ENCODE peak calls at places on chromosomes 1 and 21, in nine cellular contexts. M is mesenchymal stem cell; F is body of pancreas; J is MM.1S; X is thoracic aorta; B is CD4-positive, CD25-positive, alpha-beta regulatory T cell; L is ovary; V is right lobe of liver; S is prostate gland. I is an unnamed sample. For H3K9me3 and H3K4me1, the result is how much of the 10 kb centered on the place peaks cover.

GRCh38 chr1:8194481-8195227 is 123.3 kb upstream of the SLC45A1 start:
- DNase-seq in M (no peak), F (no peak), J (no peak), X (no peak), B (no peak), L (no peak), V (no peak), S (peak), I (no peak)

GRCh38 chr1:192913683-192914082 is 104.8 kb downstream of the RGS2 start:
- DNase-seq in M (peak), F (peak), J (no peak), X (no peak), B (no peak), L (peak), V (no peak), S (no peak), I (peak)

GRCh38 chr1:207885129-207886032 is 25.5 kb downstream of the CD34 start:
- DNase-seq in M (peak), F (peak), J (peak), X (no peak), B (peak), L (peak), V (peak), S (peak), I (peak)

GRCh38 chr1:179141592-179142244 is 59.8 kb downstream of the TOR3A start:
- DNase-seq in M (peak), F (no peak), J (no peak), X (no peak), B (no peak), L (no peak), V (no peak), S (no peak), I (no peak)

GRCh38 chr1:27637052-27637451 is 2.1 kb upstream of the FGR start:
- DNase-seq in M (peak), F (no peak), J (no peak), X (no peak), B (no peak), L (no peak), V (no peak), S (no peak), I (no peak)

GRCh38 chr1:230867903-230868735 is at the start of gene C1orf198:
- DNase-seq in M (peak), F (peak), J (peak), X (no peak), B (peak), L (peak), V (peak), S (peak), I (peak)

GRCh38 chr1:117067528-117068370 is 7.6 kb downstream of the TTF2 start:
- DNase-seq in M (peak), F (peak), J (peak), X (no peak), B (peak), L (peak), V (peak), S (peak), I (peak)

GRCh38 chr1:62625415-62625814 is 28.1 kb downstream of the ANGPTL3 start:
- DNase-seq in M (peak), F (no peak), J (no peak), X (no peak), B (no peak), L (no peak), V (no peak), S (no peak), I (no peak)

GRCh38 chr1:164605254-164606091 is 46.5 kb downstream of the PBX1 start:
- DNase-seq in M (no peak), F (no peak), J (no peak), X (no peak), B (no peak), L (no peak), V (no peak), S (no peak), I (no peak)

GRCh38 chr1:42258218-42258617 is 76.8 kb downstream of the FOXJ3 start:
- DNase-seq in M (no peak), F (no peak), J (peak), X (no peak), B (no peak), L (no peak), V (no peak), S (no peak), I (no peak)

GRCh38 chr1:227068883-227069282 is 128.8 kb downstream of the COQ8A start:
- DNase-seq in M (peak), F (no peak), J (no peak), X (no peak), B (no peak), L (no peak), V (no peak), S (no peak), I (no peak)

GRCh38 chr21:36027352-36027751 is 33.0 kb downstream of the SETD4 start:
- DNase-seq in M (peak), F (no peak), J (peak), X (no peak), B (no peak), L (no peak), V (no peak), S (no peak), I (no peak)

GRCh38 chr1:154895779-154896178 is 25.7 kb upstream of the KCNN3 start:
- DNase-seq in M (no peak), F (no peak), J (no peak), X (no peak), B (no peak), L (no peak), V (no peak), S (no peak), I (no peak)

GRCh38 chr1:205843031-205843859 is 6.7 kb downstream of the PM20D1 start:
- DNase-seq in M (no peak), F (peak), J (no peak), X (no peak), B (no peak), L (no peak), V (no peak), S (peak), I (no peak)

GRCh38 chr1:22018583-22019559 is 17.4 kb downstream of the CELA3A start:
- DNase-seq in M (peak), F (no peak), J (peak), X (no peak), B (peak), L (no peak), V (peak), S (no peak), I (no peak)

GRCh38 chr1:83854456-83854855 is 144.5 kb downstream of the TTLL7 start:
- DNase-seq in M (no peak), F (no peak), J (no peak), X (no peak), B (no peak), L (no peak), V (no peak), S (no peak), I (no peak)

GRCh38 chr1:148162363-148162762 is 10.3 kb upstream of the NBPF11 start:
- DNase-seq in M (no peak), F (no peak), J (no peak), X (no peak), B (no peak), L (no peak), V (no peak), S (no peak), I (no peak)

GRCh38 chr1:5739561-5740078 is 252.6 kb downstream of the NPHP4 start:
- DNase-seq in M (no peak), F (no peak), J (no peak), X (no peak), B (no peak), L (no peak), V (peak), S (no peak), I (no peak)

GRCh38 chr1:21216835-21217811 is 40.4 kb upstream of the EIF4G3 start:
- DNase-seq in M (peak), F (peak), J (peak), X (no peak), B (peak), L (peak), V (peak), S (peak), I (peak)

GRCh38 chr1:8047686-8048522 is 21.8 kb upstream of the ERRFI1 start:
- DNase-seq in M (peak), F (no peak), J (no peak), X (no peak), B (no peak), L (no peak), V (no peak), S (no peak), I (no peak)

GRCh38 chr1:198498881-198499280 is 41.6 kb downstream of the ATP6V1G3 start:
- DNase-seq in M (no peak), F (no peak), J (no peak), X (no peak), B (no peak), L (no peak), V (no peak), S (no peak), I (no peak)

GRCh38 chr1:43137445-43138052 is 34.5 kb downstream of the EBNA1BP2 start:
- DNase-seq in M (no peak), F (no peak), J (no peak), X (no peak), B (no peak), L (no peak), V (no peak), S (no peak), I (no peak)

GRCh38 chr1:202376247-202376646 is 27.7 kb downstream of the PPP1R12B start:
- DNase-seq in M (peak), F (no peak), J (no peak), X (no peak), B (no peak), L (no peak), V (no peak), S (no peak), I (no peak)

GRCh38 chr1:94117250-94117851 is 3.6 kb downstream of the ABCA4 start:
- DNase-seq in M (no peak), F (no peak), J (no peak), X (no peak), B (no peak), L (peak), V (no peak), S (no peak), I (no peak)

GRCh38 chr1:38559180-38559874 is 300.2 kb downstream of the RRAGC start:
- DNase-seq in M (no peak), F (peak), J (no peak), X (no peak), B (peak), L (no peak), V (peak), S (peak), I (no peak)

GRCh38 chr21:34933609-34934345 is 115.3 kb downstream of the RUNX1 start:
- DNase-seq in M (no peak), F (no peak), J (peak), X (no peak), B (peak), L (no peak), V (no peak), S (no peak), I (no peak)

GRCh38 chr1:53508056-53508990 is 49.1 kb downstream of the DMRTB1 start:
- DNase-seq in M (no peak), F (no peak), J (no peak), X (no peak), B (no peak), L (no peak), V (no peak), S (no peak), I (no peak)

GRCh38 chr1:19990703-19991102 is 11.3 kb upstream of the PLA2G2A start:
- DNase-seq in M (no peak), F (no peak), J (no peak), X (no peak), B (no peak), L (no peak), V (no peak), S (no peak), I (no peak)

GRCh38 chr1:200959341-200959985 is 64.1 kb downstream of the KIF21B start:
- DNase-seq in M (no peak), F (no peak), J (no peak), X (no peak), B (no peak), L (no peak), V (no peak), S (no peak), I (no peak)

GRCh38 chr21:9780441-9780937 is 740.9 kb upstream of the TPTE start:
- DNase-seq in M (no peak), F (no peak), J (no peak), X (no peak), B (no peak), L (no peak), V (no peak), S (peak), I (no peak)

GRCh38 chr1:113905435-113905861 is 322 bp downstream of the DCLRE1B start:
- DNase-seq in M (no peak), F (no peak), J (peak), X (no peak), B (no peak), L (no peak), V (peak), S (peak), I (peak)

GRCh38 chr1:22643381-22643780 is at the start of gene C1QC:
- DNase-seq in M (no peak), F (no peak), J (no peak), X (no peak), B (no peak), L (no peak), V (peak), S (no peak), I (no peak)

GRCh38 chr1:69991644-69992043 is 213.7 kb downstream of the LRRC40 start:
- DNase-seq in M (peak), F (no peak), J (no peak), X (no peak), B (no peak), L (no peak), V (no peak), S (no peak), I (no peak)

GRCh38 chr1:100463809-100464424 is 74.0 kb upstream of the GPR88 start:
- DNase-seq in M (peak), F (peak), J (peak), X (no peak), B (no peak), L (peak), V (peak), S (peak), I (peak)

GRCh38 chr1:228964178-228964819 is 229.0 kb downstream of the RHOU start:
- DNase-seq in M (peak), F (peak), J (no peak), X (no peak), B (no peak), L (peak), V (no peak), S (no peak), I (peak)

GRCh38 chr1:245341738-245342137 is 187.0 kb downstream of the KIF26B start:
- DNase-seq in M (no peak), F (no peak), J (no peak), X (no peak), B (no peak), L (no peak), V (no peak), S (no peak), I (no peak)

GRCh38 chr1:186079084-186079684 is 295.9 kb downstream of the TPR start:
- DNase-seq in M (no peak), F (no peak), J (no peak), X (no peak), B (no peak), L (no peak), V (no peak), S (no peak), I (no peak)

GRCh38 chr1:116334868-116335649 is 38.0 kb upstream of the ATP1A1 start:
- DNase-seq in M (peak), F (no peak), J (no peak), X (no peak), B (no peak), L (no peak), V (no peak), S (no peak), I (no peak)

GRCh38 chr1:61754545-61754944 is 12.3 kb downstream of the PATJ start:
- DNase-seq in M (no peak), F (no peak), J (no peak), X (no peak), B (no peak), L (no peak), V (no peak), S (no peak), I (no peak)

GRCh38 chr1:238396140-238396539 is 505.4 kb upstream of the ZP4 start:
- DNase-seq in M (no peak), F (no peak), J (no peak), X (no peak), B (no peak), L (no peak), V (no peak), S (no peak), I (no peak)

GRCh38 chr21:44376606-44377005 is 23.2 kb downstream of the TRPM2 start:
- DNase-seq in M (no peak), F (no peak), J (no peak), X (no peak), B (no peak), L (no peak), V (no peak), S (no peak), I (no peak)
- H3K9me3 ChIP-seq in M (under half), F (under half), J (under half), X (under half), B (under half), L (under half), V (under half), S (under half), I (under half)

GRCh38 chr21:46286668-46286982 is 483 bp downstream of the YBEY start:
- DNase-seq in M (no peak), F (no peak), J (no peak), X (no peak), B (no peak), L (no peak), V (no peak), S (no peak), I (no peak)

GRCh38 chr21:46284077-46284644 is 1.2 kb downstream of the MCM3AP start:
- DNase-seq in M (no peak), F (no peak), J (peak), X (no peak), B (no peak), L (no peak), V (no peak), S (no peak), I (no peak)

GRCh38 chr21:46285206-46285661 is at the start of gene MCM3AP:
- DNase-seq in M (no peak), F (no peak), J (no peak), X (no peak), B (no peak), L (no peak), V (no peak), S (no peak), I (no peak)

GRCh38 chr21:46285761-46286667 is at the start of gene YBEY:
- DNase-seq in M (peak), F (peak), J (peak), X (peak), B (peak), L (peak), V (peak), S (peak), I (peak)

GRCh38 chr21:46284722-46285121 is 689 bp downstream of the MCM3AP start:
- DNase-seq in M (no peak), F (no peak), J (no peak), X (no peak), B (no peak), L (no peak), V (no peak), S (no peak), I (no peak)
- H3K4me1 ChIP-seq in M (under half), F (half or more), J (under half), X (under half), B (half or more), L (under half), V (under half), S (under half), I (under half)

DNA sequence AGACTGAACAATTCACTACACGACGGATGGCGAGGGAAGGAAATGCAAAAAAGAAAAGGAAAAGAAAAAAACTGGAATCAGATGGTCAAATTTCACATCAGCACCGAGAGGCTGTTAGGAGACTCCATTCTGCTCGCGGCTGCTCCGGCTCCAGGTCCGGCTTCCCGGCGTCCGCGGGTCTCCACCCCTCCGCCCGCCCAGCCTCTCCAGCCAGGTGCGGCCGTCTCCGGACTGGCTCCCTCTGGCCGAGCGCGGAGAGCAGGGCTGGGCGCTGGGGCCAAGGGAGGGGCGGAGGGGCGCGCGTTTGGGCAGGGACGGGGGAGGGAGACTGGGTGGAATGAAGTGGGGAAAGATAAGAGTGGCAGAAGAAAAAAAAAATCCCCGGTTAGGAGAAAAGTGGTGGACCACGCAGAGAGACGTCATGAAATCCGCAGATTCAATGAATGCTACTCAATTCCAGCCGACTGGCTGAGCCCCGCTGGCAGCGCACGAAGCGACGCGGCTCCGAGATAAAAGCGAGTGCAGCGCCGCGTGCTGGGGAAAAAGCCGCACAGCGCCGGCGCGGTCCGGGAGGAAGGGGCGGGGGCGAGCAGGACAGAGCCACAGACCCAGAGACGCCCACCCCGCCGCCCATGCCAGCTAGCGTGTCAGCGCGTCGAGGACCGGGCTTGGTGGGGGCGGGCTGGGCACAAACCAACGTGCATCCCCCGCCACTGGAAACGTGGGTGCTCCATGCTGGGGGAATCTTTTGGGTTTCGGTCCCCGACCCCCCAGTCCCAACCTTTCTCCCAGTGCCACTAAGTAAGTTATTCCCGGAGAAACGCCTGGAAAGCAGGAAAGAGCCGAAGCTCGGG is at the start of gene KCNJ6:
- DNase-seq in M (peak), F (peak), J (no peak), X (no peak), B (no peak), L (no peak), V (peak), S (peak), I (no peak)
- H3K4me3 ChIP-seq in M (peak), F (no peak), J (no peak), X (peak), B (no peak), L (no peak), V (peak), S (peak), I (no peak)

GRCh38 chr21:26443867-26444266 is 129.2 kb downstream of the CYYR1 start:
- DNase-seq in M (no peak), F (no peak), J (no peak), X (no peak), B (no peak), L (no peak), V (no peak), S (no peak), I (no peak)
- H3K9me3 ChIP-seq in M (under half), F (under half), J (under half), X (under half), B (under half), L (under half), V (under half), S (under half), I (under half)

DNA sequence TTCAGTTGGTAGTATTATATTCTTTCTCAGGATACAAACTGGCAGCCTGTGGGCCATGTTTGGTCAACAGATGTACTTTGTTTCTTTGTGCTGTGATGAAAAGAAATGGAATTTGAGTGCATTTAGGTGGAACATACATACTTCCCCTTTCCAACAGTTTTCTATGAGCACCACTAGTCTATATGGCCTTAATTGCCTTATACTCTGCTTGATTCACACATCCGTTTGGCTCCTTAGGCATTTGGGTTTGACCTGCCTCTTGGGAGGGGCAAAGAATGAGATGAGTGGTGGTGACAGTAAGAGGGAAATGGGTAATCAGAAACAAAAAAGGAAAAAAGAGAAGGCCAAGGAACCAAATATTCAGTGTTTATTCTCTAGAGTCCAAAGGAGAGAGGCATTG is 17.0 kb downstream of the CFAP126 start:
- DNase-seq in M (no peak), F (no peak), J (no peak), X (no peak), B (no peak), L (no peak), V (no peak), S (no peak), I (no peak)
- H3K4me1 ChIP-seq in M (under half), F (under half), J (under half), X (under half), B (under half), L (under half), V (under half), S (under half), I (under half)

DNA sequence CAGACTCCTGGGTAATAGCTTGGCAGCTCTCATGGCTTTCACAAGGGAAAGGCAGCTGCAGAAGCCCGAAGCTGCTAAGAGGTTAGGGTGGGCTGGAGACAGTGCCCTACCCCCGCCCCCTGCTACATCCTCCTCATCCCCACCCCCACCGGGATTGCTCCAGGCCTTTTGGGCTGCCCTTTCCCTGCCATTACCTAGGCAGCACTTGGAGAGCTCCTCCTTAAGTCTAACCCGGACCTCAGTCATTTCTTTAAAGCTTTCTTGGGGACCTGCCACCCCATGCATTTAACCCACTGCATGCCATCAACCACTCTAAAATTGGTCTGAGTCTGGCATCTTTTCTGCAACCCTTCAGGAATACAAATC is 3.8 kb downstream of the ACKR1 start:
- DNase-seq in M (no peak), F (no peak), J (no peak), X (no peak), B (no peak), L (no peak), V (no peak), S (no peak), I (no peak)
- H3K4me3 ChIP-seq in M (no peak), F (no peak), J (no peak), X (peak), B (no peak), L (no peak), V (no peak), S (no peak), I (no peak)

GRCh38 chr1:4061521-4062031 is 161.5 kb upstream of the C1orf174 start:
- DNase-seq in M (no peak), F (no peak), J (no peak), X (no peak), B (no peak), L (no peak), V (no peak), S (no peak), I (no peak)
- H3K9me3 ChIP-seq in M (under half), F (under half), J (under half), X (under half), B (under half), L (under half), V (under half), S (under half), I (under half)